ENCODE peak calls at places on chromosomes 11 and 22, in four cellular contexts. One of them, this sample, is unnamed.

GRCh38 chr22:43042101-43042780 is 27.3 kb upstream of the PACSIN2 start:
- DNase-seq in PC-9: no peak
- DNase-seq in H4: peak
- DNase-seq in WTC11: no peak
- DNase-seq in this sample: no peak

GRCh38 chr11:128776088-128776433 is 82.2 kb downstream of the FLI1 start:
- DNase-seq in PC-9: no peak
- DNase-seq in H4: no peak
- DNase-seq in WTC11: no peak
- DNase-seq in this sample: no peak

GRCh38 chr11:78138694-78139421 is 568 bp downstream of the ALG8 start:
- DNase-seq in PC-9: peak
- DNase-seq in H4: peak
- DNase-seq in WTC11: no peak
- DNase-seq in this sample: peak

GRCh38 chr22:27405672-27406388 is 395.7 kb downstream of the MN1 start:
- DNase-seq in PC-9: no peak
- DNase-seq in H4: peak
- DNase-seq in WTC11: peak
- DNase-seq in this sample: peak

GRCh38 chr22:22691716-22692701 is 47.6 kb downstream of the GGTLC2 start:
- DNase-seq in PC-9: no peak
- DNase-seq in H4: no peak
- DNase-seq in WTC11: no peak
- DNase-seq in this sample: no peak

GRCh38 chr11:2538951-2539735 is 94.3 kb downstream of the KCNQ1 start:
- DNase-seq in PC-9: no peak
- DNase-seq in H4: no peak
- DNase-seq in WTC11: no peak
- DNase-seq in this sample: no peak

GRCh38 chr11:27084407-27084985 is 43.9 kb downstream of the BBOX1 start:
- DNase-seq in PC-9: no peak
- DNase-seq in H4: no peak
- DNase-seq in WTC11: no peak
- DNase-seq in this sample: no peak

GRCh38 chr22:27573280-27573711 is 228.3 kb downstream of the MN1 start:
- DNase-seq in PC-9: no peak
- DNase-seq in H4: no peak
- DNase-seq in WTC11: no peak
- DNase-seq in this sample: no peak

GRCh38 chr22:47631571-47632102 is 869.2 kb downstream of the TBC1D22A start:
- DNase-seq in PC-9: peak
- DNase-seq in H4: peak
- DNase-seq in WTC11: no peak
- DNase-seq in this sample: peak

GRCh38 chr22:43883012-43883661 is 8.7 kb downstream of the PNPLA5 start:
- DNase-seq in PC-9: peak
- DNase-seq in H4: peak
- DNase-seq in WTC11: peak
- DNase-seq in this sample: peak

GRCh38 chr22:29272624-29273023 is 4.6 kb downstream of the EWSR1 start:
- DNase-seq in PC-9: no peak
- DNase-seq in H4: no peak
- DNase-seq in WTC11: no peak
- DNase-seq in this sample: no peak

GRCh38 chr11:17405232-17406005 is 17.0 kb upstream of the KCNJ11 start:
- DNase-seq in PC-9: no peak
- DNase-seq in H4: peak
- DNase-seq in WTC11: peak
- DNase-seq in this sample: peak

GRCh38 chr11:6327806-6328205 is 7.5 kb upstream of the CAVIN3 start:
- DNase-seq in PC-9: no peak
- DNase-seq in H4: no peak
- DNase-seq in WTC11: no peak
- DNase-seq in this sample: no peak

GRCh38 chr22:37021710-37022482 is 2.4 kb downstream of the MPST start:
- DNase-seq in PC-9: no peak
- DNase-seq in H4: no peak
- DNase-seq in WTC11: peak
- DNase-seq in this sample: peak

GRCh38 chr11:60428517-60428916 is 855 bp upstream of the MS4A5 start:
- DNase-seq in PC-9: no peak
- DNase-seq in H4: peak
- DNase-seq in WTC11: no peak
- DNase-seq in this sample: peak

GRCh38 chr11:30196400-30197206 is 34.2 kb upstream of the FSHB start:
- DNase-seq in PC-9: no peak
- DNase-seq in H4: peak
- DNase-seq in WTC11: peak
- DNase-seq in this sample: peak

GRCh38 chr22:48513446-48513845 is 1314.2 kb downstream of the BRD1 start:
- DNase-seq in PC-9: no peak
- DNase-seq in H4: no peak
- DNase-seq in WTC11: no peak
- DNase-seq in this sample: no peak

GRCh38 chr22:24592144-24592845 is 578 bp downstream of the LRRC75B start:
- DNase-seq in PC-9: no peak
- DNase-seq in H4: no peak
- DNase-seq in WTC11: peak
- DNase-seq in this sample: no peak